ENCODE peak calls at places on chromosomes 7 and 10, in ten cellular contexts. U is IMR-90, Q is stomach, M is adrenal gland, Y is GM12878, P is spleen, Z is tibial nerve, X is Peyer's patch, F is prostate gland, I is A549. O is an unnamed sample.

GRCh38 chr10:45452743-45453452 is 78.9 kb downstream of the ALOX5 start:
- DNase-seq in U (no peak), Q (no peak), M (no peak), Y (no peak), P (no peak), Z (no peak), X (no peak), F (no peak), I (no peak), O (no peak)

GRCh38 chr10:102280397-102281015 is 35.2 kb downstream of the GBF1 start:
- DNase-seq in U (peak; percentile 21), Q (no peak), M (peak; percentile 18), Y (no peak), P (no peak), Z (no peak), X (no peak), F (no peak), I (no peak), O (peak; percentile 92)

GRCh38 chr10:8840356-8840755 is 785.9 kb downstream of the GATA3 start:
- DNase-seq in U (no peak), Q (no peak), M (no peak), Y (no peak), P (no peak), Z (no peak), X (no peak), F (no peak), I (no peak), O (no peak)

GRCh38 chr7:76326646-76327233 is 24.3 kb downstream of the HSPB1 start:
- DNase-seq in U (peak; percentile 91), Q (no peak), M (no peak), Y (no peak), P (no peak), Z (no peak), X (no peak), F (no peak), I (peak; percentile 62), O (no peak)

GRCh38 chr7:158706273-158706704 is 1.7 kb upstream of the NCAPG2 start:
- DNase-seq in U (no peak), Q (no peak), M (no peak), Y (no peak), P (no peak), Z (no peak), X (no peak), F (no peak), I (no peak), O (no peak)

GRCh38 chr7:139940866-139941265 is 111.8 kb downstream of the TBXAS1 start:
- DNase-seq in U (peak; percentile 50), Q (no peak), M (no peak), Y (no peak), P (no peak), Z (no peak), X (no peak), F (no peak), I (no peak), O (no peak)

GRCh38 chr7:139094596-139094995 is 14.9 kb downstream of the ZC3HAV1 start:
- DNase-seq in U (peak; percentile 7), Q (no peak), M (no peak), Y (no peak), P (no peak), Z (no peak), X (no peak), F (no peak), I (no peak), O (no peak)

GRCh38 chr7:75994388-75995051 is at the start of gene TMEM120A:
- DNase-seq in U (peak; percentile 87), Q (peak; percentile 98), M (peak; percentile 97), Y (peak; percentile 49), P (peak; percentile 97), Z (peak; percentile 98), X (peak; percentile 98), F (peak; percentile 94), I (peak; percentile 98), O (peak; percentile 96)

GRCh38 chr7:34277016-34277800 is 371.9 kb downstream of the BMPER start:
- DNase-seq in U (peak; percentile 31), Q (no peak), M (no peak), Y (no peak), P (no peak), Z (no peak), X (no peak), F (no peak), I (no peak), O (no peak)

GRCh38 chr10:58027431-58027830 is 240.3 kb downstream of the IPMK start:
- DNase-seq in U (peak; percentile 22), Q (no peak), M (no peak), Y (no peak), P (no peak), Z (no peak), X (no peak), F (no peak), I (no peak), O (no peak)

GRCh38 chr7:149202831-149203231 is 7.5 kb downstream of the ZNF282 start:
- DNase-seq in U (peak; percentile 31), Q (no peak), M (no peak), Y (no peak), P (peak; percentile 31), Z (no peak), X (no peak), F (no peak), I (no peak), O (no peak)

GRCh38 chr10:46552526-46553237 is 3.8 kb downstream of the GPRIN2 start:
- DNase-seq in U (no peak), Q (peak; percentile 24), M (no peak), Y (no peak), P (peak; percentile 74), Z (no peak), X (peak; percentile 58), F (peak; percentile 77), I (no peak), O (no peak)

GRCh38 chr7:150406565-150407421 is 27.7 kb downstream of the ZNF775 start:
- DNase-seq in U (peak; percentile 10), Q (no peak), M (peak; percentile 40), Y (peak; percentile 86), P (peak; percentile 82), Z (no peak), X (peak; percentile 70), F (peak; percentile 29), I (no peak), O (no peak)

GRCh38 chr7:123271856-123272255 is 72.1 kb upstream of the SLC13A1 start:
- DNase-seq in U (no peak), Q (no peak), M (no peak), Y (no peak), P (no peak), Z (no peak), X (no peak), F (no peak), I (no peak), O (no peak)
- H3K27ac ChIP-seq in U (no peak overlapping the region), Q (no peak overlapping the region), M (no peak overlapping the region), Y (no peak overlapping the region), P (no peak overlapping the region), Z (no peak overlapping the region), X (no peak overlapping the region), F (no peak overlapping the region), I (no peak overlapping the region), O (no peak overlapping the region)

GRCh38 chr7:125445901-125446300 is 516.3 kb upstream of the POT1 start:
- DNase-seq in U (no peak), Q (no peak), M (no peak), Y (no peak), P (no peak), Z (no peak), X (no peak), F (no peak), I (no peak), O (no peak)

GRCh38 chr7:125450749-125451148 is 521.1 kb upstream of the POT1 start:
- DNase-seq in U (no peak), Q (no peak), M (no peak), Y (no peak), P (no peak), Z (no peak), X (no peak), F (no peak), I (no peak), O (no peak)

GRCh38 chr7:125444864-125445263 is 515.2 kb upstream of the POT1 start:
- DNase-seq in U (no peak), Q (no peak), M (no peak), Y (no peak), P (no peak), Z (no peak), X (no peak), F (no peak), I (no peak), O (no peak)
- TF ChIP-seq POLR2A in U (no peak), Q (no peak), M (no peak), Y (no peak), P (no peak), Z (no peak), X (no peak), F (no peak), I (no peak), O (no peak)

DNA sequence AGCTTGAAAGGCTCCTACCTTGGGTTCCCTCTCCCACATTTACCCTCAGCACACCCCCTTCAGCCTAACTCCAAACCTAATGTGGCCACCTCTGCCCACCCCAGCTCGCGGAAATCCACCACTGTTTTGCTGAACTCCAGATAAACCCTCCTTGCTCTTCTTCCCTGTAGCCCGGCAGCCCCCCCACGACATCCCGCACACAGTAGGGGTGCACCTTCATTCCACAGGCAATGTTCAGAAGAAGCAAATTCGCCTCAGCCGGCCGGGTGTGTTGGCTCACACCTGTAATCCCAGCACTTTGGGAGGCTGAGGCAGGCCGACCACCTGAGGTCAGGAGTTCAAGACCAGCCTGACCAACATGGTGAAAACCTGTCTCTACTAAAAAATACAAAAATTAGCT is 17.4 kb downstream of the CTBP2 start:
- DNase-seq in U (no peak), Q (no peak), M (no peak), Y (no peak), P (no peak), Z (no peak), X (no peak), F (no peak), I (no peak), O (no peak)
- H3K4me1 ChIP-seq in U (peaks cover 18% of the 10 kb centered on the region), Q (peaks cover 89% of the 10 kb centered on the region), M (peaks cover 41% of the 10 kb centered on the region), Y (peaks cover 3% of the 10 kb centered on the region), P (peaks cover 93% of the 10 kb centered on the region), Z (peaks cover 22% of the 10 kb centered on the region), X (no peaks in the 10 kb centered on the region), F (peaks cover 23% of the 10 kb centered on the region), I (peaks cover 32% of the 10 kb centered on the region), O (peaks cover 79% of the 10 kb centered on the region)

GRCh38 chr7:27863866-27864265 is 123.9 kb downstream of the TAX1BP1 start:
- DNase-seq in U (peak; percentile 53), Q (no peak), M (peak; percentile 82), Y (no peak), P (no peak), Z (no peak), X (no peak), F (no peak), I (no peak), O (no peak)

GRCh38 chr7:27869060-27869459 is 129.1 kb downstream of the TAX1BP1 start:
- DNase-seq in U (no peak), Q (no peak), M (no peak), Y (no peak), P (no peak), Z (no peak), X (no peak), F (no peak), I (no peak), O (no peak)

GRCh38 chr7:27866256-27866655 is 126.3 kb downstream of the TAX1BP1 start:
- DNase-seq in U (no peak), Q (no peak), M (no peak), Y (no peak), P (no peak), Z (no peak), X (no peak), F (no peak), I (no peak), O (no peak)

GRCh38 chr7:27868117-27868516 is 128.2 kb downstream of the TAX1BP1 start:
- DNase-seq in U (peak; percentile 29), Q (no peak), M (no peak), Y (no peak), P (no peak), Z (no peak), X (no peak), F (no peak), I (no peak), O (no peak)

GRCh38 chr7:27866828-27867227 is 126.9 kb downstream of the TAX1BP1 start:
- DNase-seq in U (no peak), Q (no peak), M (no peak), Y (no peak), P (no peak), Z (no peak), X (no peak), F (no peak), I (no peak), O (no peak)
- H3K27ac ChIP-seq in U (no peak overlapping the region), Q (no peak overlapping the region), M (no peak overlapping the region), Y (no peak overlapping the region), P (no peak overlapping the region), Z (no peak overlapping the region), X (no peak overlapping the region), F (no peak overlapping the region), I (no peak overlapping the region), O (no peak overlapping the region)

O was measured in gastrocnemius medialis.